ENCODE peak calls at places on chromosomes 16 and 17, in eight cellular contexts. One of them, this sample, is unnamed.

GRCh38 chr16:8370374-8371015 is 219.8 kb downstream of the TMEM114 start:
- DNase-seq in cardiac fibroblast: no peak
- DNase-seq in foreskin fibroblast: no peak
- DNase-seq in GM23338: peak
- DNase-seq in astrocyte: peak
- DNase-seq in coronary artery: no peak
- DNase-seq in sigmoid colon: no peak
- DNase-seq in AG04449: no peak
- DNase-seq in this sample: no peak

GRCh38 chr17:41537990-41538389 is 9.9 kb upstream of the KRT19 start:
- DNase-seq in GM23338: no peak
- DNase-seq in AG04449: no peak
- DNase-seq in coronary artery: no peak
- DNase-seq in foreskin fibroblast: no peak
- DNase-seq in sigmoid colon: no peak
- DNase-seq in astrocyte: no peak
- DNase-seq in cardiac fibroblast: peak
- DNase-seq in this sample: peak

GRCh38 chr16:31488630-31489564 is 6.0 kb downstream of the SLC5A2 start:
- DNase-seq in GM23338: peak
- DNase-seq in cardiac fibroblast: peak
- DNase-seq in coronary artery: no peak
- DNase-seq in sigmoid colon: no peak
- DNase-seq in astrocyte: no peak
- DNase-seq in foreskin fibroblast: no peak
- DNase-seq in AG04449: no peak
- DNase-seq in this sample: no peak

GRCh38 chr17:54172654-54173316 is 350.1 kb downstream of the KIF2B start:
- DNase-seq in cardiac fibroblast: peak
- DNase-seq in GM23338: peak
- DNase-seq in sigmoid colon: no peak
- DNase-seq in AG04449: no peak
- DNase-seq in foreskin fibroblast: no peak
- DNase-seq in coronary artery: no peak
- DNase-seq in astrocyte: peak
- DNase-seq in this sample: peak

GRCh38 chr17:57874434-57875108 is 24.7 kb upstream of the MRPS23 start:
- DNase-seq in sigmoid colon: peak
- DNase-seq in astrocyte: peak
- DNase-seq in cardiac fibroblast: peak
- DNase-seq in GM23338: peak
- DNase-seq in foreskin fibroblast: peak
- DNase-seq in coronary artery: peak
- DNase-seq in AG04449: peak
- DNase-seq in this sample: peak

GRCh38 chr16:6684076-6684673 is 648.5 kb upstream of the RBFOX1 start:
- DNase-seq in sigmoid colon: no peak
- DNase-seq in GM23338: peak
- DNase-seq in foreskin fibroblast: no peak
- DNase-seq in astrocyte: no peak
- DNase-seq in AG04449: no peak
- DNase-seq in cardiac fibroblast: no peak
- DNase-seq in coronary artery: no peak
- DNase-seq in this sample: no peak

GRCh38 chr17:75404223-75404738 is 1.2 kb downstream of the GRB2 start:
- DNase-seq in AG04449: no peak
- DNase-seq in sigmoid colon: peak
- DNase-seq in cardiac fibroblast: peak
- DNase-seq in foreskin fibroblast: peak
- DNase-seq in GM23338: peak
- DNase-seq in coronary artery: peak
- DNase-seq in astrocyte: peak
- DNase-seq in this sample: peak

GRCh38 chr16:49094471-49094870 is 187.2 kb downstream of the CBLN1 start:
- DNase-seq in foreskin fibroblast: no peak
- DNase-seq in GM23338: no peak
- DNase-seq in coronary artery: no peak
- DNase-seq in astrocyte: no peak
- DNase-seq in AG04449: no peak
- DNase-seq in cardiac fibroblast: no peak
- DNase-seq in sigmoid colon: no peak
- DNase-seq in this sample: no peak

GRCh38 chr17:78898075-78898836 is 4.7 kb downstream of the CEP295NL start:
- DNase-seq in astrocyte: no peak
- DNase-seq in GM23338: no peak
- DNase-seq in cardiac fibroblast: no peak
- DNase-seq in sigmoid colon: no peak
- DNase-seq in AG04449: no peak
- DNase-seq in foreskin fibroblast: no peak
- DNase-seq in coronary artery: no peak
- DNase-seq in this sample: no peak

GRCh38 chr16:81688182-81688581 is 90.9 kb upstream of the PLCG2 start:
- DNase-seq in astrocyte: peak
- DNase-seq in sigmoid colon: no peak
- DNase-seq in GM23338: no peak
- DNase-seq in coronary artery: no peak
- DNase-seq in AG04449: no peak
- DNase-seq in foreskin fibroblast: no peak
- DNase-seq in cardiac fibroblast: no peak
- DNase-seq in this sample: no peak

GRCh38 chr17:41625602-41626001 is 1.2 kb upstream of the KRT17 start:
- DNase-seq in astrocyte: no peak
- DNase-seq in foreskin fibroblast: no peak
- DNase-seq in sigmoid colon: peak
- DNase-seq in AG04449: no peak
- DNase-seq in GM23338: no peak
- DNase-seq in coronary artery: no peak
- DNase-seq in cardiac fibroblast: no peak
- DNase-seq in this sample: no peak

GRCh38 chr17:4643676-4644075 is 2.2 kb upstream of the ALOX15 start:
- DNase-seq in coronary artery: no peak
- DNase-seq in AG04449: no peak
- DNase-seq in foreskin fibroblast: no peak
- DNase-seq in astrocyte: no peak
- DNase-seq in sigmoid colon: no peak
- DNase-seq in cardiac fibroblast: no peak
- DNase-seq in GM23338: no peak
- DNase-seq in this sample: no peak

GRCh38 chr16:13542284-13542683 is 377.7 kb upstream of the ERCC4 start:
- DNase-seq in sigmoid colon: no peak
- DNase-seq in coronary artery: no peak
- DNase-seq in foreskin fibroblast: no peak
- DNase-seq in astrocyte: no peak
- DNase-seq in AG04449: no peak
- DNase-seq in cardiac fibroblast: no peak
- DNase-seq in GM23338: no peak
- DNase-seq in this sample: no peak

GRCh38 chr16:31201511-31202401 is 804 bp downstream of the PYCARD start:
- DNase-seq in sigmoid colon: no peak
- DNase-seq in foreskin fibroblast: no peak
- DNase-seq in astrocyte: no peak
- DNase-seq in coronary artery: no peak
- DNase-seq in cardiac fibroblast: no peak
- DNase-seq in AG04449: no peak
- DNase-seq in GM23338: peak
- DNase-seq in this sample: no peak

GRCh38 chr16:35194681-35195080 is 1735.3 kb downstream of the TP53TG3F start:
- DNase-seq in coronary artery: peak
- DNase-seq in cardiac fibroblast: no peak
- DNase-seq in astrocyte: no peak
- DNase-seq in GM23338: no peak
- DNase-seq in foreskin fibroblast: no peak
- DNase-seq in sigmoid colon: no peak
- DNase-seq in AG04449: no peak
- DNase-seq in this sample: no peak

GRCh38 chr17:63378411-63379076 is 67.6 kb downstream of the CYB561 start:
- DNase-seq in sigmoid colon: no peak
- DNase-seq in GM23338: no peak
- DNase-seq in AG04449: no peak
- DNase-seq in coronary artery: no peak
- DNase-seq in astrocyte: peak
- DNase-seq in foreskin fibroblast: no peak
- DNase-seq in cardiac fibroblast: peak
- DNase-seq in this sample: no peak

GRCh38 chr17:17698869-17699351 is 17.7 kb downstream of the RAI1 start:
- DNase-seq in cardiac fibroblast: peak
- DNase-seq in AG04449: no peak
- DNase-seq in foreskin fibroblast: no peak
- DNase-seq in GM23338: peak
- DNase-seq in sigmoid colon: peak
- DNase-seq in coronary artery: no peak
- DNase-seq in astrocyte: no peak
- DNase-seq in this sample: no peak

GRCh38 chr17:66542183-66542966 is 240.0 kb downstream of the PRKCA start:
- DNase-seq in GM23338: no peak
- DNase-seq in coronary artery: no peak
- DNase-seq in AG04449: no peak
- DNase-seq in astrocyte: peak
- DNase-seq in sigmoid colon: no peak
- DNase-seq in foreskin fibroblast: no peak
- DNase-seq in cardiac fibroblast: peak
- DNase-seq in this sample: peak

DNA sequence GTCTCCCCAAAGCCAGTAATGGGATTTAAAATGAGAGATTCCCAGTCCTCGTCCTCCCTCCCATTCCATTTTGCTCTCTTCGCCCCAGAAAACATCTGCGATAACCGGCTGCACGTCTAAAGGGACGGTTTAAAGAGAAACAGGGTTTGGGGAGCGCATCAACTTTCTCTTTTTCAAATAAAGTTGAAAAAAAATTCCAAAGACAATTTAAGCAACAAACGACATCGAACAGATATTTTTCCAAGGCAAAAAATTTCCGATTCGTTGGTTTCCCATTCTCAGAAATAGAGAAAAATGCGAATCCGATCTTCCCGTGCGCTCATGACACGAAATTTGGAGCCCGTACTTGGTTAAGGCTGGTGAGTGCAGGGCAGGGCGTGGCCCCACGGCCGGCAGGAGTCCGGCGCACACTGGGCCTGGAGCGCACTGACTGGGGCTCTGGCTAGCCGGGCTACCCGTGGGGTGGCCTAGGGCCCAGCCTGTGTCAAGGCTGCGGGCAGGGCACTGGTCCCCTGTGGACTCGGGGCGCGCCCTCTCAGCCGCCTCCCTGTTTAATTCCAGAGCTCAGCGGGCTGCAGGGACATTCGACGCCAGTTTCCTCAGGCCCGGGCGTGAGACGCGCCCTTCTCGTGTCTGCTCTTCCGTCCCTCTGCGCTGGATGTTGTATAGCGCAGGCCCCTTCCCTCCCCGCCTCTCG is 17.8 kb upstream of the ZFHX3 start:
- DNase-seq in sigmoid colon: peak
- DNase-seq in foreskin fibroblast: no peak
- DNase-seq in GM23338: peak
- DNase-seq in astrocyte: no peak
- DNase-seq in coronary artery: peak
- DNase-seq in cardiac fibroblast: peak
- DNase-seq in AG04449: no peak
- DNase-seq in this sample: no peak
- H3K4me3 ChIP-seq in sigmoid colon: peak
- H3K4me3 ChIP-seq in foreskin fibroblast: no peak
- H3K4me3 ChIP-seq in GM23338: peak
- H3K4me3 ChIP-seq in astrocyte: no peak
- H3K4me3 ChIP-seq in coronary artery: peak
- H3K4me3 ChIP-seq in cardiac fibroblast: no peak
- H3K4me3 ChIP-seq in AG04449: no peak
- H3K4me3 ChIP-seq in this sample: no peak

GRCh38 chr17:81481815-81482505 is 30.6 kb downstream of the ACTG1 start:
- DNase-seq in GM23338: no peak
- DNase-seq in cardiac fibroblast: no peak
- DNase-seq in astrocyte: no peak
- DNase-seq in AG04449: no peak
- DNase-seq in foreskin fibroblast: no peak
- DNase-seq in sigmoid colon: no peak
- DNase-seq in coronary artery: no peak
- DNase-seq in this sample: no peak
- H3K4me3 ChIP-seq in GM23338: peak
- H3K4me3 ChIP-seq in cardiac fibroblast: peak
- H3K4me3 ChIP-seq in astrocyte: no peak
- H3K4me3 ChIP-seq in AG04449: peak
- H3K4me3 ChIP-seq in foreskin fibroblast: peak
- H3K4me3 ChIP-seq in sigmoid colon: peak
- H3K4me3 ChIP-seq in coronary artery: peak
- H3K4me3 ChIP-seq in this sample: peak

DNA sequence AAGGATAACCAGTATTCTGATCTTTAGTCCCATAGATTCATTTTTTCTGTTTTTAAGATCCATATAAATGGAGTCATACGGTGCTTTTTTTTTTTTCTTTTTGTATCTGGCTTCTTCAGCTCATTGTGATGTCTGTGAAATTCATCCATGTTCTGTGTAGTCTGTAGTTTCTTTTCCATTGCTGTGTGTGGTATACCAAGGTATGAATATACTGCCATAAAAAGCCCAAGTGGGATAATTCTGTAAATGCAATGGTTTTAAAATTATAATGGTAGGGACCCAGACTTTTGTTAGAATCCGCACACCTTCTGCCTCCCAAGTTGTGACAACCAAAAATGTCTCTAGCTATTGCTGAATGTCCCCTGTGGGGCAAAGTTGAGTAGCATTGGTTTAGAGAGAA is 7.6 kb downstream of the NUP93 start:
- DNase-seq in GM23338: no peak
- DNase-seq in cardiac fibroblast: no peak
- DNase-seq in astrocyte: no peak
- DNase-seq in coronary artery: no peak
- DNase-seq in sigmoid colon: no peak
- DNase-seq in AG04449: no peak
- DNase-seq in foreskin fibroblast: no peak
- DNase-seq in this sample: no peak
- H3K4me3 ChIP-seq in GM23338: no peak
- H3K4me3 ChIP-seq in cardiac fibroblast: no peak
- H3K4me3 ChIP-seq in astrocyte: no peak
- H3K4me3 ChIP-seq in coronary artery: no peak
- H3K4me3 ChIP-seq in sigmoid colon: no peak
- H3K4me3 ChIP-seq in AG04449: no peak
- H3K4me3 ChIP-seq in foreskin fibroblast: no peak
- H3K4me3 ChIP-seq in this sample: no peak

DNA sequence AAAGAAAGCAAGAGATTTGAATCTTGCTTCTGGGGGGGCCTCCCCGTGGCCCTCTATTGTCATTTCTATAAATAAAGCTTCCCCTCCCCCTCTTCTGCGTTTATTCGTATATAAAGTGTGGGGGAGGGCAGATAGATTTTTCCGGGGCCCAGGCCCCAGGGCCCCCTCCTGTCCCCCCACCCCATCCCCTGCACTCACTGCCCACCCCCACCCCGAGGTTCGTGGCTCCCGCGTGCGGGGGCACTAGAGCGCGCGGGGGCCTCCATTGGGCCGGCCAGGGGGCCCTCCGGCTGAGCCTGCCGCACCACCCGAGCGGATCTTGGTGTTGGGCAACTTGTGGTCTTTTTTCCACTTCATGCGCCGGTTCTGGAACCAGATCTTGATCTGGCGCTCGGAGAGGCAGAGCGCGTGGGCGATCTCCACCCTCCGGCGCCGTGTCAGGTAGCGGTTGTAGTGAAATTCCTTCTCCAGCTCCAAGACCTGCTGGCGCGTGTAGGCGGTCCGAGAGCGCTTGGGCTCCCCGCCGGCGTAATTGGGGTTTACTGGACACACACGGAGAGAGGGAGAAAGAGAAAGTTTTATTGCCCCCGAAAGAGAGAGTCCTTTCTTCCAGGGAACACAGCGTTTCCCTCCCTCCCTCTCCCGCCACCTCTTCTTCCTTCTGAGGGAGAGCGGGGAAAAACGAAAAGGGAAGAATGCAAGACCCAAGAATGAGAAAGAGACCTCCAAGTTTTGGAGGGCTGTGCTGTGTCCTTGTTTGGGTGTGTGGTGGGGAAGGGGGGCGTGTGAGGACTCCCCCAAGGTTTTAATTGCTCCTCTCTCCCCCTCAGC is 1.5 kb downstream of the HOXB4 start:
- DNase-seq in coronary artery: no peak
- DNase-seq in AG04449: no peak
- DNase-seq in sigmoid colon: peak
- DNase-seq in cardiac fibroblast: peak
- DNase-seq in foreskin fibroblast: no peak
- DNase-seq in astrocyte: peak
- DNase-seq in GM23338: no peak
- DNase-seq in this sample: peak
- H3K4me3 ChIP-seq in coronary artery: peak
- H3K4me3 ChIP-seq in AG04449: peak
- H3K4me3 ChIP-seq in sigmoid colon: peak
- H3K4me3 ChIP-seq in cardiac fibroblast: peak
- H3K4me3 ChIP-seq in foreskin fibroblast: no peak
- H3K4me3 ChIP-seq in astrocyte: peak
- H3K4me3 ChIP-seq in GM23338: peak
- H3K4me3 ChIP-seq in this sample: peak